ENCODE peak calls at places on chromosomes 4 and X, in six cellular contexts. R, I, U, N, G and S are unnamed samples.

GRCh38 chr4:8656185-8656517 is 63.6 kb downstream of the CPZ start:
- DNase-seq in R (no peak), I (no peak), U (no peak), N (no peak), G (no peak), S (no peak)

GRCh38 chr4:71487324-71487677 is 148.5 kb downstream of the SLC4A4 start:
- DNase-seq in R (no peak), I (no peak), U (no peak), N (no peak), G (no peak), S (no peak)

GRCh38 chrX:106300656-106301055 is 132.6 kb downstream of the PWWP3B start:
- DNase-seq in R (no peak), I (no peak), U (no peak), N (no peak), G (no peak), S (no peak)

GRCh38 chrX:7614616-7615015 is 228.4 kb upstream of the VCX start:
- DNase-seq in R (no peak), I (no peak), U (no peak), N (no peak), G (no peak), S (no peak)

GRCh38 chr4:108398326-108398725 is 222.1 kb upstream of the RPL34 start:
- DNase-seq in R (no peak), I (peak), U (no peak), N (no peak), G (no peak), S (no peak)

GRCh38 chrX:103183912-103184311 is 31.0 kb upstream of the BEX4 start:
- DNase-seq in R (no peak), I (no peak), U (no peak), N (no peak), G (no peak), S (no peak)

GRCh38 chrX:32877592-32877991 is 333.8 kb downstream of the DMD start:
- DNase-seq in R (no peak), I (no peak), U (no peak), N (no peak), G (peak), S (no peak)

GRCh38 chr4:1683371-1683902 is 676 bp downstream of the FAM53A start:
- DNase-seq in R (peak), I (no peak), U (no peak), N (no peak), G (no peak), S (peak)

GRCh38 chr4:137283737-137284136 is 248.6 kb downstream of the PCDH18 start:
- DNase-seq in R (no peak), I (no peak), U (no peak), N (no peak), G (no peak), S (no peak)

GRCh38 chr4:186798951-186799659 is 75.4 kb upstream of the FAT1 start:
- DNase-seq in R (no peak), I (no peak), U (no peak), N (no peak), G (no peak), S (no peak)

GRCh38 chr4:159297088-159297487 is 194.2 kb downstream of the RAPGEF2 start:
- DNase-seq in R (no peak), I (no peak), U (no peak), N (no peak), G (no peak), S (no peak)

GRCh38 chrX:40262641-40263560 is 165.1 kb upstream of the BCOR start:
- DNase-seq in R (no peak), I (no peak), U (no peak), N (peak), G (no peak), S (no peak)

GRCh38 chr4:97646997-97647396 is 496.3 kb downstream of the STPG2 start:
- DNase-seq in R (no peak), I (no peak), U (no peak), N (no peak), G (no peak), S (peak)

GRCh38 chr4:113574636-113575103 is 186.9 kb downstream of the CAMK2D start:
- DNase-seq in R (no peak), I (no peak), U (no peak), N (no peak), G (no peak), S (no peak)

GRCh38 chr4:143700420-143701352 is at the start of gene FREM3:
- DNase-seq in R (no peak), I (no peak), U (no peak), N (no peak), G (no peak), S (no peak)

GRCh38 chr4:2257361-2258001 is 4.4 kb downstream of the MXD4 start:
- DNase-seq in R (peak), I (peak), U (no peak), N (peak), G (no peak), S (no peak)

GRCh38 chr4:179624768-179625181 is 2182.5 kb upstream of the AGA start:
- DNase-seq in R (no peak), I (no peak), U (no peak), N (no peak), G (no peak), S (no peak)

GRCh38 chrX:136147320-136147901 is at the start of gene FHL1:
- DNase-seq in R (peak), I (no peak), U (peak), N (peak), G (no peak), S (peak)

GRCh38 chrX:112636951-112637541 is 42.7 kb downstream of the LHFPL1 start:
- DNase-seq in R (no peak), I (no peak), U (no peak), N (no peak), G (no peak), S (no peak)

GRCh38 chrX:124388562-124388961 is 42.2 kb downstream of the SH2D1A start:
- DNase-seq in R (peak), I (no peak), U (peak), N (peak), G (no peak), S (peak)

GRCh38 chr4:16243285-16243684 is 17.0 kb upstream of the TAPT1 start:
- DNase-seq in R (no peak), I (no peak), U (no peak), N (no peak), G (no peak), S (no peak)

GRCh38 chr4:183455431-183456145 is 11.2 kb downstream of the CDKN2AIP start:
- DNase-seq in R (no peak), I (peak), U (no peak), N (no peak), G (no peak), S (no peak)

GRCh38 chr4:107034091-107034698 is 1.9 kb downstream of the DKK2 start:
- DNase-seq in R (no peak), I (no peak), U (no peak), N (peak), G (no peak), S (no peak)

GRCh38 chr4:48710446-48711209 is 69.5 kb downstream of the FRYL start:
- DNase-seq in R (no peak), I (no peak), U (no peak), N (no peak), G (no peak), S (no peak)

GRCh38 chrX:57313583-57314215 is 27.2 kb downstream of the FAAH2 start:
- DNase-seq in R (no peak), I (no peak), U (no peak), N (no peak), G (no peak), S (no peak)

GRCh38 chr4:80011636-80012236 is 61.3 kb downstream of the ANTXR2 start:
- DNase-seq in R (no peak), I (no peak), U (no peak), N (no peak), G (no peak), S (no peak)

GRCh38 chr4:168609369-168609768 is 112.5 kb downstream of the PALLD start:
- DNase-seq in R (no peak), I (no peak), U (no peak), N (no peak), G (no peak), S (no peak)
- H3K27ac ChIP-seq in R (no peak), I (no peak), U (no peak), N (no peak), G (no peak), S (no peak)

GRCh38 chrX:2521927-2522386 is 21.2 kb upstream of the DHRSX start:
- DNase-seq in R (no peak), I (no peak), U (no peak), N (no peak), G (no peak), S (no peak)

GRCh38 chrX:2516612-2517011 is 15.8 kb upstream of the DHRSX start:
- DNase-seq in R (no peak), I (no peak), U (no peak), N (no peak), G (no peak), S (no peak)

GRCh38 chrX:2520539-2520938 is 19.8 kb upstream of the DHRSX start:
- DNase-seq in R (no peak), I (no peak), U (no peak), N (no peak), G (no peak), S (no peak)

GRCh38 chrX:2523911-2524310 is 23.1 kb upstream of the DHRSX start:
- DNase-seq in R (no peak), I (no peak), U (no peak), N (no peak), G (no peak), S (no peak)

GRCh38 chrX:2521092-2521926 is 20.5 kb upstream of the DHRSX start:
- DNase-seq in R (no peak), I (no peak), U (no peak), N (no peak), G (no peak), S (peak)
- H3K27ac ChIP-seq in R (no peak), I (no peak), U (no peak), N (no peak), G (no peak), S (no peak)

GRCh38 chr4:5955201-5955821 is 62.4 kb upstream of the CRMP1 start:
- DNase-seq in R (no peak), I (no peak), U (no peak), N (no peak), G (no peak), S (no peak)
- H3K27ac ChIP-seq in R (no peak), I (no peak), U (no peak), N (no peak), G (no peak), S (no peak)

DNA sequence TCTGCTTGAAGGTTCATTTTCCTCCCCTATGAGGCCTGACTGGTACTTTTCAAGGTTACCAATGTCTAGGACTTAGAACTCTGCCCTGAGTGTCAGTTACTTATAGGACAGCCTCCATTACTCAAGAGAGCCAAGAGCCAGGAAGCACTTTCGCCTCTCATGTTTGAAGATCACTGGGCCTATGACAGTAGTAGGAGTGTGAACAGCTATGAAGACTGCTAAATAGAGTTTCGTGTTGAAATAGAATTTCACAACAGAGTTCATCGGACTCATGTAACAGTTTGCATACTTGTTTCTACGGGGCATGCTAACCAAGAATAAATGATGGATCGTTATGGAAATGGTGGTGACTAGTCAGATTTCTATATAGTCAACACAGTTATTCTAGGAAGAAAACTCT is 97.8 kb upstream of the GPC4 start:
- DNase-seq in R (no peak), I (no peak), U (no peak), N (no peak), G (no peak), S (no peak)
- H3K27ac ChIP-seq in R (no peak), I (no peak), U (no peak), N (no peak), G (no peak), S (no peak)

DNA sequence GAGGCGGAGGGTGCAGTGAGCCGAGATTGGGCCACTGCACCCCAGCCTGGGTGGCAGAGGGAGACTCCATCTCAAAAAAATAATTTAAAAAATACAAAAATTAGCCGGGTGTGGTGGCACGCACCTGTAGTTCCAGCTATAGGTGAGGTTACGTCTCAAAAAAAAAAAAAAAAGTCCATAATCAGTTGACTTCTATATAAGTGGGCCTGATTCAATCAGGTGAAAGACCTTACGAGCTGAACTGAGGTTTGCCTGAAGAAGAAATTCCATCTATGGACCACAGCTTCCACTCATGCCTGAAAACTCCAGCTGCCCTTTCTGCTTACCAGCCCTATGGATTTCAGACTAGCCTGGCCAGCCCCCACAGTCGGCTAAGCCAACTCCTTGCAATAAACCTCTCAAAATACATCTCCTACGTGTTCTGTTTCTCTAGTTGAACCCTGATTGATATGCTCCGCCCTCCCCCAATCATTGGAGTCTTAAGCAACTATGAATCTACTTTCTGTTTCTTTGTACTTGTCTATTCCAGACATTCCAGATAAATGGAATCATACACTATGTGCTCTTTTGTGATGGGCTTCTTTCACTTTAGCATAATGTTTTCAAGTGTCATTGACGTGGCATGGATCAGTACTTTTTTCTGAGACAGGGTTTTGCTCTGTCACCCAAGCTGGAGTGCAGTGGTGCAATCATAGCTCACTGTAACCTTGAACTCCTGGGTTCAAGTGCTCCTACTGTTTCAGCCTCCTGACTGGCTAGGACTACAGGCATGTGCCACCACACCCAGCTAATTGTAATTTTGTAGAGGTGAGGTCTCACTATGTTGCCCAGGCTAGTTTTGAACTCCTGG is 36.6 kb downstream of the SAT1 start:
- DNase-seq in R (no peak), I (no peak), U (no peak), N (no peak), G (no peak), S (no peak)
- H3K27ac ChIP-seq in R (no peak), I (no peak), U (peak), N (no peak), G (no peak), S (no peak)

DNA sequence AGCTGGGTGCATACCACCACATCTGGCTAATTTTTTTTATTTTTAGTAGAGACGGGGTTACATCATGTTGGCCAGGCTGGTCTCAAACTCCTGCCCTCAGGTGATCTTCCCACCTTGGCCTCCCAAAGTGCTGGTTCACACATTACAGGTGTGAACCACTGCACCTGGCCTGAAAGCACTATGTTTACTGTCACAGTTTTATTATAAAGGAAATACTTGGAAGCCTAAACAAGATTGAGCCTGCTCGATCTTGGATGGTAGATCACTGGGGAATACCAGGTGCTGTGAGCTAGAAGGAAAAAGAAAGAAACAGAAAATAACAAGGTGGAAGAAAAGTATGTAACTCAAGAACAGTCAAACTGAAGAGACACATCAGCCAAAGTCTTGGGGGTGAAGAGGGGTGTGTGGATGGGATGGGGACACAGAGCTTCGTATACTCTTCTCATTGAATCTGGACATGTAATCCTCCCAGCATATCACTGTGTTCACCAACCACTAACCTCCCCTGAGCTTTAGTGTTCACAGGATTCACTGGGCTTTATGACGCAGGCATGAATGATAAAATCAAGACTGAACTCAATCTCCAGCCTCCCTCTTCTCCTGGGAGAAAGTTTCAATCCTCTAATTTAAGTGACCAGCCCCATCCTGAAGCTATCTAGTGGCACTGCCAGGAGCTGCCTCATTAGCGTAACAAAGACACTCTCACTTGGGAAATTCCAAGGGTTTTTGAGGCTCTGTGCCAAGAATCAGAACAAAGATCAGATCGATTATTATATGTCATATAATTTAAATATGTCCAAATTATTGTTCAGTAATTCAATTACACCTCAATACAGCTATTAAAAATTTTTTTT is 40.9 kb downstream of the PDS5A start:
- DNase-seq in R (no peak), I (no peak), U (no peak), N (no peak), G (peak), S (no peak)
- H3K27ac ChIP-seq in R (no peak), I (no peak), U (no peak), N (no peak), G (peak), S (no peak)